ENCODE peak calls at places on chromosomes 6 and 20, in six cellular contexts. N is heart left ventricle, J is tibial nerve, A is ovary, L is A549, T is sigmoid colon. Q is an unnamed sample.

GRCh38 chr6:116316772-116317467 is 37.2 kb upstream of the TSPYL1 start:
- DNase-seq in L (no peak), N (peak), J (no peak), A (peak), T (peak), Q (no peak)

GRCh38 chr20:45970646-45971424 is 1.2 kb downstream of the ZNF335 start:
- DNase-seq in A (no peak), N (no peak), L (no peak), J (no peak), T (no peak), Q (no peak)

GRCh38 chr6:127119361-127120108 is 1.1 kb downstream of the RSPO3 start:
- DNase-seq in L (peak), A (no peak), J (no peak), N (no peak), T (peak), Q (no peak)

GRCh38 chr20:21235346-21235712 is 67.8 kb upstream of the XRN2 start:
- DNase-seq in T (no peak), J (no peak), L (no peak), A (no peak), N (no peak), Q (no peak)

GRCh38 chr6:135162678-135163439 is 18.2 kb upstream of the MYB start:
- DNase-seq in L (peak), T (no peak), J (no peak), A (no peak), N (no peak), Q (no peak)

GRCh38 chr20:62083312-62083711 is 17.6 kb upstream of the TAF4 start:
- DNase-seq in N (no peak), T (no peak), A (no peak), J (no peak), L (no peak), Q (no peak)

GRCh38 chr20:53949319-53949839 is 121.0 kb downstream of the BCAS1 start:
- DNase-seq in J (no peak), A (no peak), N (peak), L (no peak), T (no peak), Q (no peak)

GRCh38 chr6:53192590-53193232 is 44.1 kb upstream of the GCM1 start:
- DNase-seq in A (peak), L (no peak), J (no peak), N (no peak), T (no peak), Q (peak)

GRCh38 chr6:51777631-51778030 is 309.8 kb downstream of the PKHD1 start:
- DNase-seq in T (no peak), L (no peak), A (no peak), J (no peak), N (no peak), Q (no peak)

GRCh38 chr6:135145509-135145865 is 35.6 kb upstream of the MYB start:
- DNase-seq in A (no peak), L (no peak), N (no peak), J (no peak), T (no peak), Q (no peak)

GRCh38 chr6:146972526-146972925 is 231.7 kb upstream of the STXBP5 start:
- DNase-seq in N (no peak), L (no peak), A (no peak), J (no peak), T (no peak), Q (no peak)

GRCh38 chr6:101001012-101001411 is 119.9 kb upstream of the ASCC3 start:
- DNase-seq in L (no peak), T (no peak), N (no peak), J (no peak), A (no peak), Q (no peak)

GRCh38 chr6:131451330-131452195 is 121.5 kb upstream of the ARG1 start:
- DNase-seq in L (no peak), A (no peak), T (no peak), J (no peak), N (no peak), Q (no peak)

GRCh38 chr6:1704711-1705110 is 95.0 kb downstream of the FOXC1 start:
- DNase-seq in N (no peak), J (no peak), T (no peak), L (no peak), A (no peak), Q (no peak)

GRCh38 chr6:79784013-79784753 is 153.1 kb downstream of the SH3BGRL2 start:
- DNase-seq in J (no peak), T (no peak), L (no peak), A (no peak), N (no peak), Q (no peak)

GRCh38 chr6:35470663-35471120 is 2.5 kb downstream of the RPL10A start:
- DNase-seq in N (no peak), A (no peak), T (no peak), L (no peak), J (no peak), Q (no peak)

GRCh38 chr20:39823239-39823638 is 861.1 kb downstream of the DHX35 start:
- DNase-seq in N (peak), L (no peak), J (no peak), T (no peak), A (no peak), Q (no peak)

GRCh38 chr20:47857994-47858557 is 72.8 kb upstream of the SULF2 start:
- DNase-seq in A (peak), N (peak), L (no peak), T (peak), J (no peak), Q (peak)

GRCh38 chr6:41698350-41698781 is 37.0 kb downstream of the TFEB start:
- DNase-seq in T (no peak), J (no peak), L (no peak), A (no peak), N (no peak), Q (no peak)

GRCh38 chr6:163342571-163343539 is 71.7 kb upstream of the QKI start:
- DNase-seq in N (no peak), L (no peak), T (no peak), A (no peak), J (no peak), Q (no peak)

GRCh38 chr6:165663283-165663735 is 268 bp upstream of the PDE10A start:
- DNase-seq in J (no peak), L (peak), N (peak), A (peak), T (peak), Q (no peak)

GRCh38 chr6:49849121-49849907 is 17.0 kb downstream of the CRISP1 start:
- DNase-seq in J (no peak), T (no peak), L (peak), A (no peak), N (no peak), Q (peak)

GRCh38 chr6:169176361-169176991 is 77.2 kb downstream of the THBS2 start:
- DNase-seq in N (no peak), T (no peak), L (no peak), J (no peak), A (no peak), Q (no peak)

GRCh38 chr6:28884423-28885148 is 39.2 kb downstream of the TRIM27 start:
- DNase-seq in T (no peak), A (no peak), L (no peak), N (no peak), J (no peak), Q (no peak)

DNA sequence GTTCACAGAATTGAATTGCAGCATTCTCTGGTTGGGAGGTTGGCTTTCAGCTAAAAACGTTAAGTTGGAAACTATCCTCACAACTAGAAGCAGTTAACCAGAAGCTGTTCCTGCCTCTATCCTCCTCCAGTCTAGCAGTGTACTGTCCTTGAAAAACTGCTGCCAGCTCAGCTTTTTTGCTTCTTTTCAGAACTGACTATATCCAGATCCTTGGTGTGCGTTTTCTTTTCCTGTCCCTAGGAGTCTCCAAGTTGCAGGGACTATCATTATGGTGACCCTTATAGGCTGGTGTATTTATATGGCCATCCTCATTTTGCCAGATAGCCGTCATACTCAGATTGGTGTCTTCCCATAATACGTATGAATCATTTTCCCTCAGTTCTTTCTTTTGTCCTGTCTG is 5.5 kb downstream of the ITCH start:
- DNase-seq in A (peak), T (no peak), L (no peak), J (no peak), N (no peak), Q (no peak)
- TF ChIP-seq CTCF in A (no peak), T (no peak), L (no peak), J (no peak), N (no peak), Q (no peak)

DNA sequence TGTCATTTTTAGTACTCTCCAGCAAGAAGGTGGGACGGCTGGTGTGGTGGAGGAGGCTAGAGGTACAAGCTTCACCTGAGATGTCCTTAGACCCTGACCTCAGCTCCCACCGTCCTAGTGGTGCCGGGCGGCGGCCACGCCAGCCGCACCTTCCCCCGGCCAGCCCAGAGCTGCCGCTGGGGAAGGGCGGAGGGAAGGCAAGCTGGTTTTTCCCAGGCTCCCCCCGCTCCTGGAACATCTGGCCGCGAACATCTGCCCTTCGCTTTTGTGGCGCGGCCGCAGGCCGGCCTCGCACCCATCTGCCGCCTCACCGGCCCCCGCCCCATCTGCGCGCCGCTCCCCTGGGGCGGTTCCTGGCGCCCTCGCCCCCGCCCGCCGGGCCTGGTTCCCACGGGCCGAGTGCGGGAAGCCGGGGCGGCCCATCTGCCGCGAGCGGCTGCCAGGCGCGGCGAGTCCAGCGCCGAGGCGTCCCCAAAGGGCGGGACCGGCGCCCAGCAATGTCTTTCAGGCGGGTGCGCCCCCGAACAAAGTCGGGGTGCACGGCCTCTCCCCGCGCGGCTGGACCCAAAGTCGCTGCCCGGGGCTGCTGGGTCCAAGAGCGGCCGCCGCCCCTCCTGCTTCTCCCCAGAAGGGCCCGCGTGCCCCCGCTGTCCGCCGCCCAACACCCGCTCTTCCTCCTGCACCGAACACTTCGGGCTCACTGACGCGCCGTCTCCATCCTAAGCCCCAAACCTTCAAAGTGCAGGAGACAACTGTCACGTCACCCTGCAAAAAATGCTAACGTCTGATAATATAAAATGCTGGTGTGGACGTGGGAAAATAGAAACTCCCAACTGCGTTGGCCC is 17.3 kb upstream of the ID1 start:
- DNase-seq in A (no peak), N (peak), T (no peak), J (no peak), L (no peak), Q (no peak)
- TF ChIP-seq POLR2A in A (no peak), N (no peak), T (no peak), J (no peak), L (peak), Q (peak)

DNA sequence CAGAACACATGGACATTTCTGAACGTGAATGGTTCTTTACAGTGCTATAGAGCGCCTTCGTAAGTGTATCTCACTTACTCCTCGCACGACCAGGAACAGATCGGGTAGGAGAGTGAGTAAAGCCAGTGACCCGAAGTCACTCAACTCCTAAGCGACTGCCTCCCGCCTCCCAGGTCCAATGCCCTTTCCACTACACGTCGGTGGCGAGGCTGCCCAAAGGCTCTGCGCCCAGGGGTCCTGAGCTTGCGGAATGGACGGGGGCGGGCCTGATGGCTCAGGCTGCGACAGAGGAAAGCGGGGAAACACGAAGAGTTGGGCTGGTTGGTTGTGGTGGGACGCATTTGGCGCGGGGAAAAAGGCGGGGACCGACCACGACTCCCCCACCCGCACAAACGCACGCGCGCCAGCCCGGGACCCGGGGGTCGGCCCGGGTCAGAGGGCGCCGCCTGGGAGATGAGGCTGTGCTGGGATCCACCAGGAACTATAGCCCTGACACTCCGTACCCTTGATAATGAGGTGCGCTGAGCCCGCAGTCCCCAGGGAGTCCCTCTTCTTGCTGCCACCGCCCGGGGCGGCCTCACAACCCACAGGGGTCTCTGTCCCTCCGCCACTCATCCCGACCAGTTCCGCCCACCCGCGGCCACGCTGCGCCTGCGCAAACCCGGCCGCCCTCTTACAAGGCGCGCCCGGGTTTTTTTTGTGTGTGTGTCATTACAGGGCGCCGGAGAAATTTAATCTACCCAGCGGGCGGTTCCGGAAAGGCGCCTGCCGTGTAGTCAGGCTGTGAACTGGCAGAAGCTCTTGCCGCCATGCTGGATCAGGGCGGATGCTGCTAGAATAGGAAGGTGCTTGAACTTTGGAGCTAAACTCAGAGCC is at the start of gene BLOC1S5:
- DNase-seq in A (peak), J (peak), L (peak), T (peak), N (peak), Q (peak)
- TF ChIP-seq CTCF in A (no peak), J (peak), L (no peak), T (no peak), N (no peak), Q (no peak)

GRCh38 chr6:37171970-37172812 is 2.2 kb downstream of the PIM1 start:
- DNase-seq in A (peak), L (peak), N (peak), T (peak), J (peak), Q (peak)
- TF ChIP-seq POLR2A in A (peak), L (no peak), N (no peak), T (no peak), J (no peak), Q (peak)